ENCODE peak calls at places on chromosome 18, in four cellular contexts. L, S, B and K are unnamed samples.

GRCh38 chr18:59787998-59788875 is 91.0 kb upstream of the CCBE1 start:
- DNase-seq in L (no peak), S (peak; percentile 76), B (no peak), K (peak; percentile 36)

GRCh38 chr18:49813321-49814146 is at the start of gene ACAA2:
- DNase-seq in B (peak; percentile 79), L (peak; percentile 90), S (peak; percentile 86), K (peak; percentile 34)

GRCh38 chr18:8552151-8552550 is 57.1 kb upstream of the RAB12 start:
- DNase-seq in B (no peak), L (no peak), S (no peak), K (no peak)

GRCh38 chr18:76988827-76989646 is 143.5 kb downstream of the MBP start:
- DNase-seq in S (no peak), B (no peak), L (peak; percentile 27), K (no peak)

GRCh38 chr18:35511428-35511827 is 13.7 kb upstream of the INO80C start:
- DNase-seq in L (no peak), B (no peak), S (no peak), K (no peak)

GRCh38 chr18:58292675-58293074 is 248.6 kb downstream of the NEDD4L start:
- DNase-seq in L (no peak), B (no peak), S (no peak), K (no peak)

GRCh38 chr18:75088622-75089211 is 120.2 kb downstream of the PTGR3 start:
- DNase-seq in B (no peak), L (no peak), S (no peak), K (no peak)

GRCh38 chr18:22250591-22250996 is 81.2 kb downstream of the GATA6 start:
- DNase-seq in S (peak; percentile 15), L (no peak), B (no peak), K (no peak)

GRCh38 chr18:627211-627610 is 30.2 kb upstream of the TYMS start:
- DNase-seq in L (no peak), B (no peak), S (no peak), K (no peak)

GRCh38 chr18:7590800-7591560 is 23.9 kb downstream of the PTPRM start:
- DNase-seq in S (no peak), B (no peak), L (no peak), K (no peak)

GRCh38 chr18:28013064-28013463 is 163.9 kb downstream of the CDH2 start:
- DNase-seq in B (no peak), L (no peak), S (no peak), K (no peak)

GRCh38 chr18:11857177-11857887 is 6.1 kb downstream of the CHMP1B start:
- DNase-seq in B (no peak), L (peak; percentile 48), S (peak; percentile 100), K (peak; percentile 92)

GRCh38 chr18:60044290-60045006 is 144.7 kb downstream of the PMAIP1 start:
- DNase-seq in B (peak; percentile 57), L (no peak), S (peak; percentile 75), K (no peak)

GRCh38 chr18:79965119-79965902 is 868 bp downstream of the HSBP1L1 start:
- DNase-seq in L (no peak), S (peak; percentile 66), B (no peak), K (peak; percentile 80)

GRCh38 chr18:41326311-41326710 is 628.7 kb upstream of the PIK3C3 start:
- DNase-seq in L (no peak), B (no peak), S (peak; percentile 93), K (no peak)

GRCh38 chr18:58041633-58042032 is 2.4 kb upstream of the NEDD4L start:
- DNase-seq in S (no peak), L (no peak), B (no peak), K (no peak)

GRCh38 chr18:73551211-73551610 is 596.4 kb downstream of the FBXO15 start:
- DNase-seq in L (no peak), B (peak; percentile 13), S (no peak), K (no peak)

GRCh38 chr18:78771496-78772368 is 207.9 kb upstream of the SALL3 start:
- DNase-seq in S (no peak), B (no peak), L (peak; percentile 32), K (no peak)

GRCh38 chr18:10139783-10140410 is 226.1 kb downstream of the VAPA start:
- DNase-seq in B (no peak), S (peak; percentile 48), L (no peak), K (no peak)

GRCh38 chr18:67417864-67418523 is 98.5 kb downstream of the DSEL start:
- DNase-seq in L (no peak), S (peak; percentile 54), B (no peak), K (peak; percentile 32)

GRCh38 chr18:69845588-69846506 is 101.8 kb downstream of the CD226 start:
- DNase-seq in L (no peak), S (no peak), B (peak; percentile 35), K (no peak)